ENCODE peak calls at places on chromosomes 7 and 10, in eight cellular contexts. One of them, this sample, is unnamed.

GRCh38 chr7:131843862-131844261 is 287.4 kb upstream of the PODXL start:
- DNase-seq in A549: peak; percentile 60
- DNase-seq in CD8-positive, alpha-beta memory T cell: no peak
- DNase-seq in stimulated activated CD4-positive, alpha-beta T cell treated with anti-CD3 and anti-CD28 coated beads, TNF-alpha, amount 100 ng/mL, for 1 hour: no peak
- DNase-seq in glutamatergic neuron: no peak
- DNase-seq in stimulated activated CD8-positive, alpha-beta memory T cell treated with anti-CD3 and anti-CD28 coated beads, Interleukin-4, amount 100 ng/mL, for 4 hours: no peak
- DNase-seq in GM20000: no peak
- DNase-seq in RPMI7951: peak; percentile 31
- DNase-seq in this sample: peak; percentile 9

GRCh38 chr7:149104214-149104613 is 13.7 kb upstream of the ZNF786 start:
- DNase-seq in A549: no peak
- DNase-seq in CD8-positive, alpha-beta memory T cell: no peak
- DNase-seq in stimulated activated CD4-positive, alpha-beta T cell treated with anti-CD3 and anti-CD28 coated beads, TNF-alpha, amount 100 ng/mL, for 1 hour: no peak
- DNase-seq in glutamatergic neuron: no peak
- DNase-seq in stimulated activated CD8-positive, alpha-beta memory T cell treated with anti-CD3 and anti-CD28 coated beads, Interleukin-4, amount 100 ng/mL, for 4 hours: no peak
- DNase-seq in GM20000: no peak
- DNase-seq in RPMI7951: no peak
- DNase-seq in this sample: no peak

GRCh38 chr7:18496336-18496700 is 769 bp downstream of the HDAC9 start:
- DNase-seq in A549: no peak
- DNase-seq in CD8-positive, alpha-beta memory T cell: no peak
- DNase-seq in stimulated activated CD4-positive, alpha-beta T cell treated with anti-CD3 and anti-CD28 coated beads, TNF-alpha, amount 100 ng/mL, for 1 hour: no peak
- DNase-seq in glutamatergic neuron: no peak
- DNase-seq in stimulated activated CD8-positive, alpha-beta memory T cell treated with anti-CD3 and anti-CD28 coated beads, Interleukin-4, amount 100 ng/mL, for 4 hours: no peak
- DNase-seq in GM20000: no peak
- DNase-seq in RPMI7951: no peak
- DNase-seq in this sample: no peak

GRCh38 chr10:71081229-71081560 is 131.2 kb upstream of the UNC5B start:
- DNase-seq in A549: no peak
- DNase-seq in CD8-positive, alpha-beta memory T cell: no peak
- DNase-seq in stimulated activated CD4-positive, alpha-beta T cell treated with anti-CD3 and anti-CD28 coated beads, TNF-alpha, amount 100 ng/mL, for 1 hour: no peak
- DNase-seq in glutamatergic neuron: peak; percentile 61
- DNase-seq in stimulated activated CD8-positive, alpha-beta memory T cell treated with anti-CD3 and anti-CD28 coated beads, Interleukin-4, amount 100 ng/mL, for 4 hours: no peak
- DNase-seq in GM20000: no peak
- DNase-seq in RPMI7951: no peak
- DNase-seq in this sample: no peak

GRCh38 chr7:157863906-157864810 is 527.4 kb downstream of the DNAJB6 start:
- DNase-seq in A549: no peak
- DNase-seq in CD8-positive, alpha-beta memory T cell: no peak
- DNase-seq in stimulated activated CD4-positive, alpha-beta T cell treated with anti-CD3 and anti-CD28 coated beads, TNF-alpha, amount 100 ng/mL, for 1 hour: no peak
- DNase-seq in glutamatergic neuron: no peak
- DNase-seq in stimulated activated CD8-positive, alpha-beta memory T cell treated with anti-CD3 and anti-CD28 coated beads, Interleukin-4, amount 100 ng/mL, for 4 hours: no peak
- DNase-seq in GM20000: no peak
- DNase-seq in RPMI7951: no peak
- DNase-seq in this sample: no peak

GRCh38 chr7:144497296-144497695 is 93.8 kb upstream of the NOBOX start:
- DNase-seq in A549: no peak
- DNase-seq in CD8-positive, alpha-beta memory T cell: no peak
- DNase-seq in stimulated activated CD4-positive, alpha-beta T cell treated with anti-CD3 and anti-CD28 coated beads, TNF-alpha, amount 100 ng/mL, for 1 hour: no peak
- DNase-seq in glutamatergic neuron: no peak
- DNase-seq in stimulated activated CD8-positive, alpha-beta memory T cell treated with anti-CD3 and anti-CD28 coated beads, Interleukin-4, amount 100 ng/mL, for 4 hours: no peak
- DNase-seq in GM20000: no peak
- DNase-seq in RPMI7951: no peak
- DNase-seq in this sample: no peak

GRCh38 chr7:71290382-71290781 is 158.4 kb downstream of the GALNT17 start:
- DNase-seq in A549: no peak
- DNase-seq in CD8-positive, alpha-beta memory T cell: no peak
- DNase-seq in stimulated activated CD4-positive, alpha-beta T cell treated with anti-CD3 and anti-CD28 coated beads, TNF-alpha, amount 100 ng/mL, for 1 hour: no peak
- DNase-seq in glutamatergic neuron: no peak
- DNase-seq in stimulated activated CD8-positive, alpha-beta memory T cell treated with anti-CD3 and anti-CD28 coated beads, Interleukin-4, amount 100 ng/mL, for 4 hours: no peak
- DNase-seq in GM20000: no peak
- DNase-seq in RPMI7951: no peak
- DNase-seq in this sample: no peak

GRCh38 chr10:95214369-95214768 is 20.3 kb downstream of the ACSM6 start:
- DNase-seq in A549: no peak
- DNase-seq in CD8-positive, alpha-beta memory T cell: no peak
- DNase-seq in stimulated activated CD4-positive, alpha-beta T cell treated with anti-CD3 and anti-CD28 coated beads, TNF-alpha, amount 100 ng/mL, for 1 hour: no peak
- DNase-seq in glutamatergic neuron: no peak
- DNase-seq in stimulated activated CD8-positive, alpha-beta memory T cell treated with anti-CD3 and anti-CD28 coated beads, Interleukin-4, amount 100 ng/mL, for 4 hours: no peak
- DNase-seq in GM20000: no peak
- DNase-seq in RPMI7951: peak; percentile 44
- DNase-seq in this sample: no peak

GRCh38 chr7:75776295-75776971 is 4.4 kb upstream of the CCL26 start:
- DNase-seq in A549: peak; percentile 59
- DNase-seq in CD8-positive, alpha-beta memory T cell: no peak
- DNase-seq in stimulated activated CD4-positive, alpha-beta T cell treated with anti-CD3 and anti-CD28 coated beads, TNF-alpha, amount 100 ng/mL, for 1 hour: peak; percentile 8
- DNase-seq in glutamatergic neuron: no peak
- DNase-seq in stimulated activated CD8-positive, alpha-beta memory T cell treated with anti-CD3 and anti-CD28 coated beads, Interleukin-4, amount 100 ng/mL, for 4 hours: peak; percentile 39
- DNase-seq in GM20000: no peak
- DNase-seq in RPMI7951: peak; percentile 96
- DNase-seq in this sample: peak; percentile 34

GRCh38 chr10:30111340-30111980 is 52.1 kb upstream of the JCAD start:
- DNase-seq in A549: peak; percentile 24
- DNase-seq in CD8-positive, alpha-beta memory T cell: no peak
- DNase-seq in stimulated activated CD4-positive, alpha-beta T cell treated with anti-CD3 and anti-CD28 coated beads, TNF-alpha, amount 100 ng/mL, for 1 hour: no peak
- DNase-seq in glutamatergic neuron: no peak
- DNase-seq in stimulated activated CD8-positive, alpha-beta memory T cell treated with anti-CD3 and anti-CD28 coated beads, Interleukin-4, amount 100 ng/mL, for 4 hours: no peak
- DNase-seq in GM20000: no peak
- DNase-seq in RPMI7951: peak; percentile 52
- DNase-seq in this sample: peak; percentile 99

GRCh38 chr7:66352071-66352470 is 146.9 kb downstream of the TPST1 start:
- DNase-seq in A549: no peak
- DNase-seq in CD8-positive, alpha-beta memory T cell: no peak
- DNase-seq in stimulated activated CD4-positive, alpha-beta T cell treated with anti-CD3 and anti-CD28 coated beads, TNF-alpha, amount 100 ng/mL, for 1 hour: no peak
- DNase-seq in glutamatergic neuron: no peak
- DNase-seq in stimulated activated CD8-positive, alpha-beta memory T cell treated with anti-CD3 and anti-CD28 coated beads, Interleukin-4, amount 100 ng/mL, for 4 hours: no peak
- DNase-seq in GM20000: peak; percentile 23
- DNase-seq in RPMI7951: peak; percentile 69
- DNase-seq in this sample: peak; percentile 61

This sample was measured in dermis microvascular lymphatic vessel endothelial cell.